ENCODE peak calls at places on chromosomes 16 and 17, in nine cellular contexts. One of them, this sample, is unnamed.

GRCh38 chr17:44345497-44346026 is 460 bp downstream of the GRN start:
- DNase-seq in stimulated activated naive CD4-positive, alpha-beta T cell treated with Interleukin-2 at 50 U/mL for 16 hours: peak; percentile 25
- DNase-seq in activated T-cell treated with anti-CD3 and anti-CD28 coated beads, Interleukin-2, amount 50 U/mL, for 72 hours: peak; percentile 47
- DNase-seq in Calu3: peak; percentile 78
- DNase-seq in stimulated activated CD4-positive, alpha-beta T cell treated with anti-CD3 and anti-CD28 coated beads, TNF-alpha, amount 100 ng/mL, for 24 hours: peak; percentile 34
- DNase-seq in ovary: peak; percentile 62
- DNase-seq in anterior cingulate cortex: peak; percentile 35
- DNase-seq in brain microvascular endothelial cell: peak; percentile 32
- DNase-seq in naive thymus-derived CD4-positive, alpha-beta T cell: no peak
- DNase-seq in this sample: peak; percentile 66

GRCh38 chr17:39014044-39014794 is 47.0 kb upstream of the FBXO47 start:
- DNase-seq in stimulated activated CD4-positive, alpha-beta T cell treated with anti-CD3 and anti-CD28 coated beads, TNF-alpha, amount 100 ng/mL, for 24 hours: no peak
- DNase-seq in activated T-cell treated with anti-CD3 and anti-CD28 coated beads, Interleukin-2, amount 50 U/mL, for 72 hours: no peak
- DNase-seq in Calu3: peak; percentile 49
- DNase-seq in ovary: no peak
- DNase-seq in anterior cingulate cortex: no peak
- DNase-seq in naive thymus-derived CD4-positive, alpha-beta T cell: no peak
- DNase-seq in stimulated activated naive CD4-positive, alpha-beta T cell treated with Interleukin-2 at 50 U/mL for 16 hours: no peak
- DNase-seq in brain microvascular endothelial cell: peak; percentile 43
- DNase-seq in this sample: no peak

GRCh38 chr16:66189951-66190350 is 176.5 kb upstream of the CDH5 start:
- DNase-seq in activated T-cell treated with anti-CD3 and anti-CD28 coated beads, Interleukin-2, amount 50 U/mL, for 72 hours: no peak
- DNase-seq in brain microvascular endothelial cell: peak; percentile 23
- DNase-seq in naive thymus-derived CD4-positive, alpha-beta T cell: no peak
- DNase-seq in ovary: no peak
- DNase-seq in anterior cingulate cortex: no peak
- DNase-seq in stimulated activated CD4-positive, alpha-beta T cell treated with anti-CD3 and anti-CD28 coated beads, TNF-alpha, amount 100 ng/mL, for 24 hours: no peak
- DNase-seq in Calu3: no peak
- DNase-seq in stimulated activated naive CD4-positive, alpha-beta T cell treated with Interleukin-2 at 50 U/mL for 16 hours: no peak
- DNase-seq in this sample: no peak

GRCh38 chr17:82687375-82687861 is 11.1 kb downstream of the RAB40B start:
- DNase-seq in brain microvascular endothelial cell: no peak
- DNase-seq in stimulated activated CD4-positive, alpha-beta T cell treated with anti-CD3 and anti-CD28 coated beads, TNF-alpha, amount 100 ng/mL, for 24 hours: no peak
- DNase-seq in stimulated activated naive CD4-positive, alpha-beta T cell treated with Interleukin-2 at 50 U/mL for 16 hours: no peak
- DNase-seq in activated T-cell treated with anti-CD3 and anti-CD28 coated beads, Interleukin-2, amount 50 U/mL, for 72 hours: no peak
- DNase-seq in Calu3: peak; percentile 76
- DNase-seq in ovary: no peak
- DNase-seq in naive thymus-derived CD4-positive, alpha-beta T cell: no peak
- DNase-seq in anterior cingulate cortex: peak; percentile 48
- DNase-seq in this sample: no peak

GRCh38 chr17:48908853-48909394 is 717 bp downstream of the UBE2Z start:
- DNase-seq in ovary: peak; percentile 80
- DNase-seq in Calu3: peak; percentile 97
- DNase-seq in activated T-cell treated with anti-CD3 and anti-CD28 coated beads, Interleukin-2, amount 50 U/mL, for 72 hours: peak; percentile 93
- DNase-seq in anterior cingulate cortex: no peak
- DNase-seq in stimulated activated naive CD4-positive, alpha-beta T cell treated with Interleukin-2 at 50 U/mL for 16 hours: peak; percentile 89
- DNase-seq in naive thymus-derived CD4-positive, alpha-beta T cell: peak; percentile 53
- DNase-seq in brain microvascular endothelial cell: peak; percentile 82
- DNase-seq in stimulated activated CD4-positive, alpha-beta T cell treated with anti-CD3 and anti-CD28 coated beads, TNF-alpha, amount 100 ng/mL, for 24 hours: peak; percentile 97
- DNase-seq in this sample: peak; percentile 81

GRCh38 chr16:67926181-67926742 is 5.4 kb downstream of the CTRL start:
- DNase-seq in Calu3: no peak
- DNase-seq in ovary: no peak
- DNase-seq in naive thymus-derived CD4-positive, alpha-beta T cell: no peak
- DNase-seq in stimulated activated naive CD4-positive, alpha-beta T cell treated with Interleukin-2 at 50 U/mL for 16 hours: no peak
- DNase-seq in anterior cingulate cortex: peak; percentile 53
- DNase-seq in brain microvascular endothelial cell: peak; percentile 43
- DNase-seq in stimulated activated CD4-positive, alpha-beta T cell treated with anti-CD3 and anti-CD28 coated beads, TNF-alpha, amount 100 ng/mL, for 24 hours: no peak
- DNase-seq in activated T-cell treated with anti-CD3 and anti-CD28 coated beads, Interleukin-2, amount 50 U/mL, for 72 hours: no peak
- DNase-seq in this sample: no peak

GRCh38 chr16:57192146-57192545 is 6.0 kb downstream of the RSPRY1 start:
- DNase-seq in naive thymus-derived CD4-positive, alpha-beta T cell: no peak
- DNase-seq in activated T-cell treated with anti-CD3 and anti-CD28 coated beads, Interleukin-2, amount 50 U/mL, for 72 hours: no peak
- DNase-seq in ovary: no peak
- DNase-seq in Calu3: no peak
- DNase-seq in stimulated activated CD4-positive, alpha-beta T cell treated with anti-CD3 and anti-CD28 coated beads, TNF-alpha, amount 100 ng/mL, for 24 hours: no peak
- DNase-seq in stimulated activated naive CD4-positive, alpha-beta T cell treated with Interleukin-2 at 50 U/mL for 16 hours: no peak
- DNase-seq in brain microvascular endothelial cell: peak; percentile 31
- DNase-seq in anterior cingulate cortex: no peak
- DNase-seq in this sample: no peak

GRCh38 chr17:38460082-38460715 is 31.9 kb downstream of the ARHGAP23 start:
- DNase-seq in ovary: no peak
- DNase-seq in stimulated activated CD4-positive, alpha-beta T cell treated with anti-CD3 and anti-CD28 coated beads, TNF-alpha, amount 100 ng/mL, for 24 hours: no peak
- DNase-seq in activated T-cell treated with anti-CD3 and anti-CD28 coated beads, Interleukin-2, amount 50 U/mL, for 72 hours: no peak
- DNase-seq in anterior cingulate cortex: no peak
- DNase-seq in stimulated activated naive CD4-positive, alpha-beta T cell treated with Interleukin-2 at 50 U/mL for 16 hours: no peak
- DNase-seq in naive thymus-derived CD4-positive, alpha-beta T cell: no peak
- DNase-seq in brain microvascular endothelial cell: no peak
- DNase-seq in Calu3: no peak
- DNase-seq in this sample: no peak

GRCh38 chr16:72042157-72042660 is 12.1 kb upstream of the HP start:
- DNase-seq in stimulated activated CD4-positive, alpha-beta T cell treated with anti-CD3 and anti-CD28 coated beads, TNF-alpha, amount 100 ng/mL, for 24 hours: no peak
- DNase-seq in stimulated activated naive CD4-positive, alpha-beta T cell treated with Interleukin-2 at 50 U/mL for 16 hours: no peak
- DNase-seq in activated T-cell treated with anti-CD3 and anti-CD28 coated beads, Interleukin-2, amount 50 U/mL, for 72 hours: no peak
- DNase-seq in brain microvascular endothelial cell: no peak
- DNase-seq in anterior cingulate cortex: no peak
- DNase-seq in naive thymus-derived CD4-positive, alpha-beta T cell: no peak
- DNase-seq in Calu3: no peak
- DNase-seq in ovary: no peak
- DNase-seq in this sample: no peak

GRCh38 chr17:40005527-40005926 is 9.7 kb upstream of the CSF3 start:
- DNase-seq in stimulated activated naive CD4-positive, alpha-beta T cell treated with Interleukin-2 at 50 U/mL for 16 hours: no peak
- DNase-seq in naive thymus-derived CD4-positive, alpha-beta T cell: no peak
- DNase-seq in stimulated activated CD4-positive, alpha-beta T cell treated with anti-CD3 and anti-CD28 coated beads, TNF-alpha, amount 100 ng/mL, for 24 hours: no peak
- DNase-seq in Calu3: no peak
- DNase-seq in brain microvascular endothelial cell: no peak
- DNase-seq in activated T-cell treated with anti-CD3 and anti-CD28 coated beads, Interleukin-2, amount 50 U/mL, for 72 hours: no peak
- DNase-seq in ovary: no peak
- DNase-seq in anterior cingulate cortex: no peak
- DNase-seq in this sample: no peak

GRCh38 chr16:88941933-88942909 is 34.8 kb downstream of the CBFA2T3 start:
- DNase-seq in Calu3: no peak
- DNase-seq in stimulated activated naive CD4-positive, alpha-beta T cell treated with Interleukin-2 at 50 U/mL for 16 hours: peak; percentile 27
- DNase-seq in naive thymus-derived CD4-positive, alpha-beta T cell: peak; percentile 21
- DNase-seq in stimulated activated CD4-positive, alpha-beta T cell treated with anti-CD3 and anti-CD28 coated beads, TNF-alpha, amount 100 ng/mL, for 24 hours: peak; percentile 58
- DNase-seq in brain microvascular endothelial cell: no peak
- DNase-seq in ovary: peak; percentile 25
- DNase-seq in activated T-cell treated with anti-CD3 and anti-CD28 coated beads, Interleukin-2, amount 50 U/mL, for 72 hours: peak; percentile 76
- DNase-seq in anterior cingulate cortex: no peak
- DNase-seq in this sample: peak; percentile 69

GRCh38 chr17:17448076-17448475 is 28.7 kb upstream of the MED9 start:
- DNase-seq in stimulated activated CD4-positive, alpha-beta T cell treated with anti-CD3 and anti-CD28 coated beads, TNF-alpha, amount 100 ng/mL, for 24 hours: no peak
- DNase-seq in stimulated activated naive CD4-positive, alpha-beta T cell treated with Interleukin-2 at 50 U/mL for 16 hours: no peak
- DNase-seq in naive thymus-derived CD4-positive, alpha-beta T cell: no peak
- DNase-seq in Calu3: no peak
- DNase-seq in activated T-cell treated with anti-CD3 and anti-CD28 coated beads, Interleukin-2, amount 50 U/mL, for 72 hours: no peak
- DNase-seq in ovary: no peak
- DNase-seq in brain microvascular endothelial cell: no peak
- DNase-seq in anterior cingulate cortex: no peak
- DNase-seq in this sample: no peak

GRCh38 chr17:83078378-83079339 is 750 bp upstream of the METRNL start:
- DNase-seq in stimulated activated naive CD4-positive, alpha-beta T cell treated with Interleukin-2 at 50 U/mL for 16 hours: no peak
- DNase-seq in anterior cingulate cortex: no peak
- DNase-seq in naive thymus-derived CD4-positive, alpha-beta T cell: no peak
- DNase-seq in stimulated activated CD4-positive, alpha-beta T cell treated with anti-CD3 and anti-CD28 coated beads, TNF-alpha, amount 100 ng/mL, for 24 hours: no peak
- DNase-seq in ovary: peak; percentile 57
- DNase-seq in activated T-cell treated with anti-CD3 and anti-CD28 coated beads, Interleukin-2, amount 50 U/mL, for 72 hours: peak; percentile 43
- DNase-seq in Calu3: no peak
- DNase-seq in brain microvascular endothelial cell: no peak
- DNase-seq in this sample: no peak

GRCh38 chr17:68420065-68420847 is 37.0 kb downstream of the WIPI1 start:
- DNase-seq in activated T-cell treated with anti-CD3 and anti-CD28 coated beads, Interleukin-2, amount 50 U/mL, for 72 hours: no peak
- DNase-seq in stimulated activated CD4-positive, alpha-beta T cell treated with anti-CD3 and anti-CD28 coated beads, TNF-alpha, amount 100 ng/mL, for 24 hours: no peak
- DNase-seq in ovary: no peak
- DNase-seq in brain microvascular endothelial cell: no peak
- DNase-seq in Calu3: no peak
- DNase-seq in anterior cingulate cortex: no peak
- DNase-seq in naive thymus-derived CD4-positive, alpha-beta T cell: no peak
- DNase-seq in stimulated activated naive CD4-positive, alpha-beta T cell treated with Interleukin-2 at 50 U/mL for 16 hours: no peak
- DNase-seq in this sample: no peak

GRCh38 chr16:50509521-50510341 is 38.5 kb upstream of the NKD1 start:
- DNase-seq in stimulated activated CD4-positive, alpha-beta T cell treated with anti-CD3 and anti-CD28 coated beads, TNF-alpha, amount 100 ng/mL, for 24 hours: peak; percentile 43
- DNase-seq in brain microvascular endothelial cell: peak; percentile 24
- DNase-seq in activated T-cell treated with anti-CD3 and anti-CD28 coated beads, Interleukin-2, amount 50 U/mL, for 72 hours: peak; percentile 60
- DNase-seq in anterior cingulate cortex: no peak
- DNase-seq in Calu3: peak; percentile 36
- DNase-seq in ovary: no peak
- DNase-seq in naive thymus-derived CD4-positive, alpha-beta T cell: peak; percentile 5
- DNase-seq in stimulated activated naive CD4-positive, alpha-beta T cell treated with Interleukin-2 at 50 U/mL for 16 hours: no peak
- DNase-seq in this sample: peak; percentile 20

GRCh38 chr17:8698142-8699050 is 46.2 kb downstream of the CCDC42 start:
- DNase-seq in ovary: peak; percentile 84
- DNase-seq in stimulated activated CD4-positive, alpha-beta T cell treated with anti-CD3 and anti-CD28 coated beads, TNF-alpha, amount 100 ng/mL, for 24 hours: no peak
- DNase-seq in naive thymus-derived CD4-positive, alpha-beta T cell: no peak
- DNase-seq in anterior cingulate cortex: no peak
- DNase-seq in brain microvascular endothelial cell: peak; percentile 65
- DNase-seq in Calu3: no peak
- DNase-seq in stimulated activated naive CD4-positive, alpha-beta T cell treated with Interleukin-2 at 50 U/mL for 16 hours: no peak
- DNase-seq in activated T-cell treated with anti-CD3 and anti-CD28 coated beads, Interleukin-2, amount 50 U/mL, for 72 hours: no peak
- DNase-seq in this sample: peak; percentile 15

GRCh38 chr16:8740775-8741355 is 56.6 kb downstream of the TMEM186 start:
- DNase-seq in brain microvascular endothelial cell: no peak
- DNase-seq in naive thymus-derived CD4-positive, alpha-beta T cell: no peak
- DNase-seq in stimulated activated naive CD4-positive, alpha-beta T cell treated with Interleukin-2 at 50 U/mL for 16 hours: no peak
- DNase-seq in ovary: no peak
- DNase-seq in stimulated activated CD4-positive, alpha-beta T cell treated with anti-CD3 and anti-CD28 coated beads, TNF-alpha, amount 100 ng/mL, for 24 hours: no peak
- DNase-seq in activated T-cell treated with anti-CD3 and anti-CD28 coated beads, Interleukin-2, amount 50 U/mL, for 72 hours: no peak
- DNase-seq in anterior cingulate cortex: no peak
- DNase-seq in Calu3: no peak
- DNase-seq in this sample: peak; percentile 32

GRCh38 chr17:82424001-82424862 is 5.8 kb upstream of the OGFOD3 start:
- DNase-seq in Calu3: peak; percentile 48
- DNase-seq in stimulated activated naive CD4-positive, alpha-beta T cell treated with Interleukin-2 at 50 U/mL for 16 hours: peak; percentile 45
- DNase-seq in anterior cingulate cortex: no peak
- DNase-seq in brain microvascular endothelial cell: peak; percentile 23
- DNase-seq in ovary: no peak
- DNase-seq in activated T-cell treated with anti-CD3 and anti-CD28 coated beads, Interleukin-2, amount 50 U/mL, for 72 hours: peak; percentile 64
- DNase-seq in stimulated activated CD4-positive, alpha-beta T cell treated with anti-CD3 and anti-CD28 coated beads, TNF-alpha, amount 100 ng/mL, for 24 hours: peak; percentile 59
- DNase-seq in naive thymus-derived CD4-positive, alpha-beta T cell: peak; percentile 25
- DNase-seq in this sample: peak; percentile 55

GRCh38 chr17:42459256-42459982 is 741 bp downstream of the ATP6V0A1 start:
- DNase-seq in activated T-cell treated with anti-CD3 and anti-CD28 coated beads, Interleukin-2, amount 50 U/mL, for 72 hours: peak; percentile 46
- DNase-seq in ovary: peak; percentile 56
- DNase-seq in naive thymus-derived CD4-positive, alpha-beta T cell: no peak
- DNase-seq in anterior cingulate cortex: peak; percentile 11
- DNase-seq in Calu3: peak; percentile 70
- DNase-seq in stimulated activated naive CD4-positive, alpha-beta T cell treated with Interleukin-2 at 50 U/mL for 16 hours: no peak
- DNase-seq in stimulated activated CD4-positive, alpha-beta T cell treated with anti-CD3 and anti-CD28 coated beads, TNF-alpha, amount 100 ng/mL, for 24 hours: peak; percentile 29
- DNase-seq in brain microvascular endothelial cell: peak; percentile 41
- DNase-seq in this sample: peak; percentile 66

GRCh38 chr17:78128616-78129384 is at the start of gene TMC6:
- DNase-seq in anterior cingulate cortex: no peak
- DNase-seq in ovary: peak; percentile 29
- DNase-seq in naive thymus-derived CD4-positive, alpha-beta T cell: peak; percentile 80
- DNase-seq in stimulated activated CD4-positive, alpha-beta T cell treated with anti-CD3 and anti-CD28 coated beads, TNF-alpha, amount 100 ng/mL, for 24 hours: peak; percentile 62
- DNase-seq in brain microvascular endothelial cell: no peak
- DNase-seq in activated T-cell treated with anti-CD3 and anti-CD28 coated beads, Interleukin-2, amount 50 U/mL, for 72 hours: peak; percentile 78
- DNase-seq in stimulated activated naive CD4-positive, alpha-beta T cell treated with Interleukin-2 at 50 U/mL for 16 hours: peak; percentile 67
- DNase-seq in Calu3: peak; percentile 79
- DNase-seq in this sample: peak; percentile 83

GRCh38 chr16:86251682-86252081 is 258.6 kb upstream of the FOXF1 start:
- DNase-seq in Calu3: no peak
- DNase-seq in stimulated activated naive CD4-positive, alpha-beta T cell treated with Interleukin-2 at 50 U/mL for 16 hours: no peak
- DNase-seq in ovary: no peak
- DNase-seq in naive thymus-derived CD4-positive, alpha-beta T cell: no peak
- DNase-seq in brain microvascular endothelial cell: no peak
- DNase-seq in stimulated activated CD4-positive, alpha-beta T cell treated with anti-CD3 and anti-CD28 coated beads, TNF-alpha, amount 100 ng/mL, for 24 hours: no peak
- DNase-seq in activated T-cell treated with anti-CD3 and anti-CD28 coated beads, Interleukin-2, amount 50 U/mL, for 72 hours: no peak
- DNase-seq in anterior cingulate cortex: no peak
- DNase-seq in this sample: no peak

GRCh38 chr16:81778861-81779539 is at the start of gene PLCG2:
- DNase-seq in Calu3: peak; percentile 91
- DNase-seq in brain microvascular endothelial cell: peak; percentile 19
- DNase-seq in stimulated activated naive CD4-positive, alpha-beta T cell treated with Interleukin-2 at 50 U/mL for 16 hours: peak; percentile 46
- DNase-seq in naive thymus-derived CD4-positive, alpha-beta T cell: no peak
- DNase-seq in activated T-cell treated with anti-CD3 and anti-CD28 coated beads, Interleukin-2, amount 50 U/mL, for 72 hours: peak; percentile 88
- DNase-seq in anterior cingulate cortex: no peak
- DNase-seq in stimulated activated CD4-positive, alpha-beta T cell treated with anti-CD3 and anti-CD28 coated beads, TNF-alpha, amount 100 ng/mL, for 24 hours: peak; percentile 73
- DNase-seq in ovary: peak; percentile 20
- DNase-seq in this sample: peak; percentile 87

GRCh38 chr16:87963400-87963799 is 12.2 kb downstream of the BANP start:
- DNase-seq in brain microvascular endothelial cell: peak; percentile 89
- DNase-seq in stimulated activated CD4-positive, alpha-beta T cell treated with anti-CD3 and anti-CD28 coated beads, TNF-alpha, amount 100 ng/mL, for 24 hours: peak; percentile 69
- DNase-seq in activated T-cell treated with anti-CD3 and anti-CD28 coated beads, Interleukin-2, amount 50 U/mL, for 72 hours: peak; percentile 80
- DNase-seq in stimulated activated naive CD4-positive, alpha-beta T cell treated with Interleukin-2 at 50 U/mL for 16 hours: peak; percentile 69
- DNase-seq in ovary: no peak
- DNase-seq in naive thymus-derived CD4-positive, alpha-beta T cell: peak; percentile 30
- DNase-seq in Calu3: no peak
- DNase-seq in anterior cingulate cortex: no peak
- DNase-seq in this sample: no peak

GRCh38 chr17:82366749-82367148 is 4.8 kb upstream of the UTS2R start:
- DNase-seq in brain microvascular endothelial cell: no peak
- DNase-seq in stimulated activated naive CD4-positive, alpha-beta T cell treated with Interleukin-2 at 50 U/mL for 16 hours: no peak
- DNase-seq in Calu3: no peak
- DNase-seq in naive thymus-derived CD4-positive, alpha-beta T cell: no peak
- DNase-seq in ovary: no peak
- DNase-seq in activated T-cell treated with anti-CD3 and anti-CD28 coated beads, Interleukin-2, amount 50 U/mL, for 72 hours: no peak
- DNase-seq in stimulated activated CD4-positive, alpha-beta T cell treated with anti-CD3 and anti-CD28 coated beads, TNF-alpha, amount 100 ng/mL, for 24 hours: no peak
- DNase-seq in anterior cingulate cortex: no peak
- DNase-seq in this sample: peak; percentile 71

GRCh38 chr17:50953831-50954601 is 87.9 kb upstream of the TOB1 start:
- DNase-seq in Calu3: no peak
- DNase-seq in anterior cingulate cortex: no peak
- DNase-seq in stimulated activated naive CD4-positive, alpha-beta T cell treated with Interleukin-2 at 50 U/mL for 16 hours: no peak
- DNase-seq in brain microvascular endothelial cell: peak; percentile 79
- DNase-seq in activated T-cell treated with anti-CD3 and anti-CD28 coated beads, Interleukin-2, amount 50 U/mL, for 72 hours: no peak
- DNase-seq in stimulated activated CD4-positive, alpha-beta T cell treated with anti-CD3 and anti-CD28 coated beads, TNF-alpha, amount 100 ng/mL, for 24 hours: no peak
- DNase-seq in ovary: peak; percentile 65
- DNase-seq in naive thymus-derived CD4-positive, alpha-beta T cell: no peak
- DNase-seq in this sample: peak; percentile 43

GRCh38 chr17:57554826-57555635 is 190.1 kb downstream of the CCDC182 start:
- DNase-seq in activated T-cell treated with anti-CD3 and anti-CD28 coated beads, Interleukin-2, amount 50 U/mL, for 72 hours: no peak
- DNase-seq in Calu3: no peak
- DNase-seq in naive thymus-derived CD4-positive, alpha-beta T cell: no peak
- DNase-seq in ovary: no peak
- DNase-seq in stimulated activated naive CD4-positive, alpha-beta T cell treated with Interleukin-2 at 50 U/mL for 16 hours: no peak
- DNase-seq in stimulated activated CD4-positive, alpha-beta T cell treated with anti-CD3 and anti-CD28 coated beads, TNF-alpha, amount 100 ng/mL, for 24 hours: no peak
- DNase-seq in brain microvascular endothelial cell: no peak
- DNase-seq in anterior cingulate cortex: peak; percentile 71
- DNase-seq in this sample: no peak

GRCh38 chr17:70100983-70101382 is 26.0 kb downstream of the KCNJ16 start:
- DNase-seq in ovary: no peak
- DNase-seq in activated T-cell treated with anti-CD3 and anti-CD28 coated beads, Interleukin-2, amount 50 U/mL, for 72 hours: no peak
- DNase-seq in naive thymus-derived CD4-positive, alpha-beta T cell: no peak
- DNase-seq in brain microvascular endothelial cell: no peak
- DNase-seq in stimulated activated naive CD4-positive, alpha-beta T cell treated with Interleukin-2 at 50 U/mL for 16 hours: no peak
- DNase-seq in Calu3: no peak
- DNase-seq in stimulated activated CD4-positive, alpha-beta T cell treated with anti-CD3 and anti-CD28 coated beads, TNF-alpha, amount 100 ng/mL, for 24 hours: no peak
- DNase-seq in anterior cingulate cortex: no peak
- DNase-seq in this sample: no peak

This sample was measured in transverse colon.